ENCODE peak calls at places on chromosome 6, in ten cellular contexts. C is fibroblast of lung, N is upper lobe of right lung, V is tibial nerve, A is adrenal gland, G is prostate gland, J is uterus, E is RWPE2, P is heart right ventricle, T is hepatocyte. F is an unnamed sample. For H3K36me3, the result is how much of the 10 kb centered on the place peaks cover.

GRCh38 chr6:50952092-50952932 is 133.6 kb downstream of the TFAP2B start:
- DNase-seq in C (no peak), N (no peak), V (no peak), A (no peak), G (no peak), J (no peak), E (no peak), P (no peak), T (no peak), F (no peak)

GRCh38 chr6:42028234-42029061 is 21.9 kb upstream of the TAF8 start:
- DNase-seq in C (peak), N (no peak), V (no peak), A (peak), G (no peak), J (no peak), E (no peak), P (peak), T (peak), F (no peak)

GRCh38 chr6:42239736-42240375 is 22.2 kb upstream of the MRPS10 start:
- DNase-seq in C (peak), N (no peak), V (no peak), A (peak), G (no peak), J (no peak), E (no peak), P (no peak), T (no peak), F (no peak)

GRCh38 chr6:5050009-5050408 is 35.1 kb upstream of the PPP1R3G start:
- DNase-seq in C (no peak), N (no peak), V (no peak), A (no peak), G (no peak), J (no peak), E (no peak), P (no peak), T (no peak), F (no peak)

GRCh38 chr6:12384417-12384912 is 94.3 kb downstream of the EDN1 start:
- DNase-seq in C (no peak), N (no peak), V (no peak), A (no peak), G (no peak), J (no peak), E (no peak), P (no peak), T (no peak), F (no peak)

GRCh38 chr6:125858427-125859320 is 67.9 kb downstream of the NCOA7 start:
- DNase-seq in C (peak), N (no peak), V (peak), A (peak), G (peak), J (peak), E (no peak), P (no peak), T (peak), F (peak)

GRCh38 chr6:28988536-28989415 is 16.3 kb downstream of the ZNF311 start:
- DNase-seq in C (peak), N (peak), V (peak), A (peak), G (no peak), J (peak), E (no peak), P (peak), T (peak), F (peak)

GRCh38 chr6:15207923-15208322 is 37.9 kb upstream of the JARID2 start:
- DNase-seq in C (peak), N (no peak), V (no peak), A (no peak), G (no peak), J (no peak), E (no peak), P (no peak), T (no peak), F (no peak)

GRCh38 chr6:78810146-78810545 is 57.2 kb upstream of the IRAK1BP1 start:
- DNase-seq in C (peak), N (no peak), V (no peak), A (no peak), G (peak), J (no peak), E (no peak), P (no peak), T (peak), F (no peak)

GRCh38 chr6:11146117-11146826 is 34.7 kb upstream of the ERVFRD-1 start:
- DNase-seq in C (no peak), N (no peak), V (no peak), A (no peak), G (no peak), J (no peak), E (no peak), P (no peak), T (no peak), F (no peak)

GRCh38 chr6:43096451-43097097 is 20.5 kb downstream of the PTK7 start:
- DNase-seq in C (peak), N (peak), V (no peak), A (peak), G (peak), J (peak), E (peak), P (no peak), T (peak), F (no peak)

GRCh38 chr6:138250513-138251247 is 32.4 kb upstream of the PBOV1 start:
- DNase-seq in C (peak), N (no peak), V (no peak), A (peak), G (peak), J (peak), E (peak), P (no peak), T (peak), F (no peak)

GRCh38 chr6:26240981-26241770 is 123.8 kb upstream of the BTN3A2 start:
- DNase-seq in C (peak), N (no peak), V (no peak), A (peak), G (no peak), J (no peak), E (no peak), P (no peak), T (no peak), F (peak)

GRCh38 chr6:149317656-149318571 is at the start of gene TAB2:
- DNase-seq in C (no peak), N (peak), V (peak), A (peak), G (peak), J (peak), E (peak), P (no peak), T (peak), F (peak)

GRCh38 chr6:149480502-149481280 is 4.1 kb downstream of the ZC3H12D start:
- DNase-seq in C (no peak), N (no peak), V (no peak), A (peak), G (no peak), J (no peak), E (no peak), P (no peak), T (no peak), F (no peak)

GRCh38 chr6:80438728-80439127 is 332.3 kb downstream of the BCKDHB start:
- DNase-seq in C (peak), N (no peak), V (no peak), A (no peak), G (no peak), J (no peak), E (no peak), P (no peak), T (peak), F (no peak)

GRCh38 chr6:105645166-105645565 is 242.3 kb upstream of the PREP start:
- DNase-seq in C (peak), N (no peak), V (no peak), A (no peak), G (no peak), J (no peak), E (no peak), P (no peak), T (peak), F (no peak)

GRCh38 chr6:18160921-18161320 is 5.7 kb downstream of the KDM1B start:
- DNase-seq in C (no peak), N (no peak), V (no peak), A (no peak), G (no peak), J (no peak), E (no peak), P (no peak), T (no peak), F (no peak)

GRCh38 chr6:84284428-84285033 is 57.1 kb upstream of the CEP162 start:
- DNase-seq in C (peak), N (no peak), V (no peak), A (no peak), G (no peak), J (no peak), E (no peak), P (no peak), T (peak), F (no peak)

GRCh38 chr6:158010591-158011477 is 29.2 kb downstream of the SYNJ2 start:
- DNase-seq in C (no peak), N (peak), V (no peak), A (no peak), G (no peak), J (no peak), E (peak), P (no peak), T (no peak), F (peak)

GRCh38 chr6:126071000-126071647 is 84.8 kb downstream of the TRMT11 start:
- DNase-seq in C (no peak), N (no peak), V (no peak), A (no peak), G (no peak), J (peak), E (no peak), P (no peak), T (no peak), F (no peak)

GRCh38 chr6:158373209-158373608 is 60.9 kb downstream of the TULP4 start:
- DNase-seq in C (no peak), N (no peak), V (no peak), A (no peak), G (peak), J (no peak), E (no peak), P (no peak), T (no peak), F (no peak)

GRCh38 chr6:40293109-40293823 is 293.9 kb downstream of the LRFN2 start:
- DNase-seq in C (no peak), N (no peak), V (no peak), A (no peak), G (no peak), J (no peak), E (no peak), P (no peak), T (no peak), F (no peak)

GRCh38 chr6:69416739-69417138 is 380.1 kb downstream of the LMBRD1 start:
- DNase-seq in C (peak), N (no peak), V (no peak), A (no peak), G (no peak), J (no peak), E (no peak), P (no peak), T (no peak), F (no peak)

GRCh38 chr6:154732538-154732823 is 735 bp upstream of the SCAF8 start:
- DNase-seq in C (no peak), N (no peak), V (no peak), A (no peak), G (no peak), J (no peak), E (no peak), P (no peak), T (no peak), F (no peak)

GRCh38 chr6:20364327-20364726 is 37.4 kb upstream of the E2F3 start:
- DNase-seq in C (no peak), N (no peak), V (no peak), A (no peak), G (no peak), J (no peak), E (no peak), P (no peak), T (no peak), F (no peak)

GRCh38 chr6:57205550-57206328 is 16.4 kb downstream of the RAB23 start:
- DNase-seq in C (no peak), N (no peak), V (no peak), A (no peak), G (no peak), J (no peak), E (no peak), P (no peak), T (no peak), F (no peak)

GRCh38 chr6:131191590-131191989 is 56.3 kb downstream of the AKAP7 start:
- DNase-seq in C (no peak), N (no peak), V (no peak), A (no peak), G (no peak), J (no peak), E (no peak), P (no peak), T (no peak), F (no peak)
- TF ChIP-seq CTCF in C (no peak), N (no peak), V (no peak), A (no peak), G (no peak), J (no peak), E (no peak), P (no peak), T (no peak), F (no peak)

GRCh38 chr6:144710207-144710606 is 425.1 kb downstream of the UTRN start:
- DNase-seq in C (peak), N (no peak), V (no peak), A (no peak), G (no peak), J (no peak), E (no peak), P (no peak), T (no peak), F (no peak)
- H3K36me3 ChIP-seq in C (under half), N (under half), V (under half), A (under half), G (under half), J (under half), E (under half), P (under half), T (under half), F (under half)

DNA sequence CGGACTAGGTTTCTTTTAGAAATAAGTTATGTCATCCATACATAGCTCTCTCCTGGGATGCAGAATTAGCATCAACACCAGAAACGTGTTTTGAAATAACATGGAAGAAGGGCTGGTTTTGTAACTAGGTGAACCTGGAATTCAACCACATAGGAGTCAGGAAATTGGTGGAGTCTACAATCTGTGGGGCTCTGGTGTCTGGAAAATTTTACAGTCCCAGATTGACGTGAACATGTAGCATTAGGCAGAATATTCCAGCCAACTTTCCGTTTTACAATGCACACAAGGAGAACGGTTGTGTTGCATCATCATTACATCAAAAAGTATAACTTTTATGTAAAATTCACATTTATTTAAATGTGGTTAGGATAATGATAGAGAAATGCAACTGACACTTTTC is 1.9 kb downstream of the KCNQ5 start:
- DNase-seq in C (no peak), N (no peak), V (no peak), A (no peak), G (no peak), J (no peak), E (no peak), P (no peak), T (no peak), F (no peak)
- H3K27ac ChIP-seq in C (no peak), N (no peak), V (no peak), A (no peak), G (no peak), J (no peak), E (no peak), P (no peak), T (no peak), F (no peak)

DNA sequence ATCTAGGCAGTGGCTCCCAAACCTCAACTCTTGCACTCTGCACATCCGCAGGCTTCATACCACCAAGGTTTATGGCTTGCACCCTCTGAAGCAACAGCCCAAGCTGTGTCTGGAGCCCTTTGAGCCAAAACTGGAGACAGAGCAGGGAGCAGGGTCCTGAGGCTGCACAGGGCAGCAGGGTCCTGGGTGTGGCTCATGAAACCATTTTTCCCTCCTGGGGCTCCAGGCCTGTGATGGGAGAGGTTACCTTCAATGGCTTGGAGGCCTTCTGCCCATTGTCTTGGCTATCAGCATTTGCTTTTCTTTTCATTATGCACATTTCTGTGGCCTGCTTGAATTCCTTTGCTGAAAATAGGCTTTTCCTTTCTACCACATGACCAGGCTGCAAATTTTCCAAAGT is 6.3 kb upstream of the FAM184A start:
- DNase-seq in C (no peak), N (no peak), V (no peak), A (no peak), G (no peak), J (no peak), E (no peak), P (no peak), T (no peak), F (no peak)
- TF ChIP-seq CTCF in C (no peak), N (no peak), V (no peak), A (no peak), G (no peak), J (no peak), E (no peak), P (no peak), T (no peak), F (no peak)

DNA sequence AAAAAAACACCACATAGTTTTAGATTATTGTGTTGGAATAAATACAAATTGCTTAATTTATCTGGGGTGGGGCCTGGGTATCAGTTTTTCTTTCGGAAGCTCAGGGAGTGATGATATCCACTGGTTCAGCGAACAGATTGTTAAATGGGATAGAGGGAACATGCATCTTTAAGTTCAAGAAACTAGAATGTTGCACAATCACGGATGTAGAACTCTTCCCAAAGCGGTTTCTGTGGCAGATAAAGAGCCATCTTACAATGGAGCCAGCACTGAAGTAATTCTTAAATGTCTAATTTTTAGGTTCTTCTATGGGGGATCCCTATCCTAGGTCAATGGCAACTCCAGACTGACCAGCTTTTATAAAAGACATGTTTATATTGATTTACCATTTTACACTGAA is 9.7 kb upstream of the RMND1 start:
- DNase-seq in C (no peak), N (no peak), V (no peak), A (no peak), G (no peak), J (no peak), E (no peak), P (no peak), T (no peak), F (no peak)
- H3K36me3 ChIP-seq in C (under half), N (half or more), V (half or more), A (under half), G (under half), J (under half), E (half or more), P (half or more), T (under half), F (under half)

GRCh38 chr6:121216928-121217327 is 117.4 kb downstream of the TBC1D32 start:
- DNase-seq in C (peak), N (no peak), V (no peak), A (no peak), G (no peak), J (no peak), E (no peak), P (no peak), T (no peak), F (no peak)
- H3K27ac ChIP-seq in C (no peak), N (no peak), V (no peak), A (no peak), G (no peak), J (no peak), E (no peak), P (no peak), T (no peak), F (no peak)

GRCh38 chr6:63269470-63269869 is 50.3 kb downstream of the LGSN start:
- DNase-seq in C (no peak), N (no peak), V (no peak), A (no peak), G (no peak), J (no peak), E (no peak), P (no peak), T (no peak), F (no peak)

GRCh38 chr6:63267828-63268227 is 52.0 kb downstream of the LGSN start:
- DNase-seq in C (no peak), N (no peak), V (no peak), A (no peak), G (no peak), J (no peak), E (no peak), P (no peak), T (no peak), F (no peak)

GRCh38 chr6:63275953-63276352 is 43.8 kb downstream of the LGSN start:
- DNase-seq in C (no peak), N (no peak), V (no peak), A (no peak), G (no peak), J (no peak), E (no peak), P (no peak), T (no peak), F (no peak)

GRCh38 chr6:63268574-63268973 is 51.2 kb downstream of the LGSN start:
- DNase-seq in C (no peak), N (no peak), V (no peak), A (no peak), G (no peak), J (no peak), E (no peak), P (no peak), T (no peak), F (no peak)

GRCh38 chr6:63272397-63272796 is 47.4 kb downstream of the LGSN start:
- DNase-seq in C (peak), N (no peak), V (no peak), A (no peak), G (no peak), J (no peak), E (no peak), P (no peak), T (peak), F (no peak)
- TF ChIP-seq CTCF in C (peak), N (peak), V (no peak), A (peak), G (no peak), J (peak), E (peak), P (no peak), T (peak), F (peak)

GRCh38 chr6:169326067-169326799 is 72.6 kb upstream of the THBS2 start:
- DNase-seq in C (peak), N (no peak), V (no peak), A (peak), G (no peak), J (no peak), E (no peak), P (no peak), T (peak), F (no peak)
- H3K36me3 ChIP-seq in C (under half), N (under half), V (under half), A (under half), G (under half), J (under half), E (under half), P (under half), T (under half), F (under half)

GRCh38 chr6:135185483-135185882 is 4.4 kb downstream of the MYB start:
- DNase-seq in C (no peak), N (no peak), V (no peak), A (no peak), G (peak), J (no peak), E (no peak), P (no peak), T (no peak), F (no peak)

GRCh38 chr6:135182120-135182992 is 1.2 kb downstream of the MYB start:
- DNase-seq in C (peak), N (peak), V (no peak), A (no peak), G (no peak), J (peak), E (no peak), P (peak), T (peak), F (peak)

GRCh38 chr6:135181333-135182119 is 418 bp downstream of the MYB start:
- DNase-seq in C (peak), N (no peak), V (no peak), A (no peak), G (no peak), J (no peak), E (no peak), P (no peak), T (peak), F (no peak)

GRCh38 chr6:135182993-135183531 is 2.0 kb downstream of the MYB start:
- DNase-seq in C (no peak), N (peak), V (no peak), A (no peak), G (peak), J (no peak), E (no peak), P (no peak), T (peak), F (peak)

GRCh38 chr6:135183532-135184440 is 2.7 kb downstream of the MYB start:
- DNase-seq in C (peak), N (peak), V (no peak), A (no peak), G (peak), J (peak), E (no peak), P (no peak), T (peak), F (peak)
- H3K27ac ChIP-seq in C (no peak), N (no peak), V (no peak), A (no peak), G (no peak), J (no peak), E (no peak), P (no peak), T (no peak), F (no peak)

DNA sequence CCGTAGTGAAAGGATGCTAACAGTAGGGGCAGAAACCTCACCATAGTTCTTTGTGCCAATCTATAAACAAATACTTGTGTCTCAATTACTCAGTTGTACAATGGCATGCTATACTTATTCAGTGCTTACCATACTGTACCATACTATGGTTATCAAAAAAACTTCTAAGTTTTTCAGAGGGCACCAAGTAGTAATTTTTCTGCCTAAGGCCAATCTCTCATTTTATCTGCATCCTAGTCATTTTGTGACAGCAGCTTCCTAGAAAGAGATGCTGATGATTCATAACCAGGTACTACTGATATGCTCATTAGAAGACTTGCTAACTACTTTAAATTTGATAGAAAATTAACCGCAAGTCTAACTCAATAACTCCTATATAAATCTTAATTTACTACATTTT is 42.9 kb downstream of the TMEM244 start:
- DNase-seq in C (no peak), N (no peak), V (no peak), A (no peak), G (no peak), J (no peak), E (no peak), P (no peak), T (no peak), F (no peak)
- TF ChIP-seq CTCF in C (no peak), N (no peak), V (no peak), A (no peak), G (no peak), J (no peak), E (no peak), P (no peak), T (no peak), F (no peak)